ENCODE peak calls at places on chromosomes 5 and 9, in four cellular contexts. G is AG04450, Z is astrocyte, S is endodermal cell. L is an unnamed sample.

GRCh38 chr9:132485454-132485853 is 75.4 kb downstream of the CFAP77 start:
- DNase-seq in G (no peak), Z (no peak), S (no peak), L (no peak)

GRCh38 chr5:83488271-83488670 is 16.7 kb downstream of the VCAN start:
- DNase-seq in G (no peak), Z (peak; percentile 35), S (no peak), L (no peak)

GRCh38 chr5:154178661-154179060 is 11.9 kb upstream of the GALNT10 start:
- DNase-seq in G (no peak), Z (no peak), S (no peak), L (no peak)

GRCh38 chr5:64000096-64000495 is 37.9 kb upstream of the HTR1A start:
- DNase-seq in G (no peak), Z (no peak), S (no peak), L (no peak)

GRCh38 chr5:33180900-33181299 is 259.9 kb upstream of the TARS1 start:
- DNase-seq in G (peak; percentile 13), Z (peak; percentile 35), S (no peak), L (peak; percentile 57)

GRCh38 chr9:131754846-131755245 is 15.0 kb upstream of the RAPGEF1 start:
- DNase-seq in G (no peak), Z (no peak), S (peak; percentile 67), L (no peak)

GRCh38 chr5:139708434-139708849 is 60.3 kb downstream of the CXXC5 start:
- DNase-seq in G (no peak), Z (no peak), S (peak; percentile 73), L (no peak)

GRCh38 chr5:41875121-41875520 is 4.9 kb upstream of the OXCT1 start:
- DNase-seq in G (no peak), Z (no peak), S (no peak), L (no peak)

GRCh38 chr9:95820076-95820475 is 55.4 kb upstream of the ERCC6L2 start:
- DNase-seq in G (no peak), Z (no peak), S (no peak), L (no peak)

GRCh38 chr5:126464016-126464415 is 40.8 kb downstream of the GRAMD2B start:
- DNase-seq in G (no peak), Z (no peak), S (no peak), L (no peak)

GRCh38 chr9:90423661-90424193 is 218.9 kb downstream of the DIRAS2 start:
- DNase-seq in G (no peak), Z (no peak), S (no peak), L (no peak)

GRCh38 chr5:56516936-56517521 is 283.9 kb upstream of the ANKRD55 start:
- DNase-seq in G (no peak), Z (no peak), S (no peak), L (no peak)

GRCh38 chr9:93774331-93775102 is 180.6 kb downstream of the BARX1 start:
- DNase-seq in G (no peak), Z (no peak), S (no peak), L (no peak)

GRCh38 chr9:133775951-133776905 is 38.1 kb upstream of the SARDH start:
- DNase-seq in G (no peak), Z (no peak), S (peak; percentile 38), L (no peak)

GRCh38 chr9:118222375-118222774 is 518.2 kb downstream of the TLR4 start:
- DNase-seq in G (no peak), Z (no peak), S (peak; percentile 74), L (no peak)

GRCh38 chr5:55440188-55440646 is 94.5 kb downstream of the PLPP1 start:
- DNase-seq in G (no peak), Z (peak; percentile 73), S (no peak), L (no peak)

GRCh38 chr9:87594218-87594617 is 96.6 kb downstream of the DAPK1 start:
- DNase-seq in G (no peak), Z (peak; percentile 66), S (no peak), L (no peak)

GRCh38 chr5:139137703-139138102 is 60.5 kb downstream of the SIL1 start:
- DNase-seq in G (no peak), Z (peak; percentile 37), S (peak; percentile 58), L (no peak)

GRCh38 chr5:178551059-178551458 is 39.1 kb downstream of the COL23A1 start:
- DNase-seq in G (no peak), Z (peak; percentile 2), S (no peak), L (no peak)

GRCh38 chr5:137858223-137858916 is 9.3 kb upstream of the MYOT start:
- DNase-seq in G (no peak), Z (peak; percentile 27), S (no peak), L (no peak)

GRCh38 chr5:54194326-54194725 is 116.0 kb downstream of the ARL15 start:
- DNase-seq in G (no peak), Z (no peak), S (no peak), L (no peak)

GRCh38 chr5:142670811-142671210 is 15.1 kb downstream of the FGF1 start:
- DNase-seq in G (peak; percentile 27), Z (no peak), S (no peak), L (no peak)

GRCh38 chr5:73996181-73996770 is 370.3 kb downstream of the ARHGEF28 start:
- DNase-seq in G (no peak), Z (no peak), S (no peak), L (no peak)

DNA sequence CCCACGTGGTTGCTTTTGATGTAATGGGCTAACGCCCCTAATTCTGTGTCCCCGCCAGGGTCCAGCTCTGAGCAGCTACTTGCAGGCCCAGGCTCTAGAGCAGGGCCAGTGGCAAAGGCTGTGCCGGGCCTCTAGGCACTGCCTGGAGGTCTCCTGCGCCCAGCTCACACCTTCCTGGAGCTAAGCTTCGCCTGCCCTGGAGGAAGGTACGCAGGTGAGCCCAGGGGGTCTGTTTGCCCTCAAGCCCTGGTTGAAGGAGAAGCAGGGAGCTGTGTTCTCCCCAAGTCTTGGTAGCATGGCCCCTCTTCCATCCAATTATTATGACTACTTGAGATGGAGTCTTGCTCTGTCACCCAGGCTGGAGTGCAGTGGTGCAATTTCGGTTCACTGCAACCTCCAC is 5.2 kb upstream of the LMX1B start:
- DNase-seq in G (no peak), Z (no peak), S (no peak), L (no peak)
- H3K27me3 ChIP-seq in G (peaks cover 70% of the 10 kb centered on the region), Z (peaks cover 60% of the 10 kb centered on the region), S (peaks cover 65% of the 10 kb centered on the region), L (no peaks in the 10 kb centered on the region)

GRCh38 chr9:79255681-79256080 is 316.1 kb upstream of the TLE4 start:
- DNase-seq in G (no peak), Z (peak; percentile 38), S (no peak), L (no peak)
- H3K27me3 ChIP-seq in G (no peaks in the 10 kb centered on the region), Z (no peaks in the 10 kb centered on the region), S (peaks cover 7% of the 10 kb centered on the region), L (no peaks in the 10 kb centered on the region)

DNA sequence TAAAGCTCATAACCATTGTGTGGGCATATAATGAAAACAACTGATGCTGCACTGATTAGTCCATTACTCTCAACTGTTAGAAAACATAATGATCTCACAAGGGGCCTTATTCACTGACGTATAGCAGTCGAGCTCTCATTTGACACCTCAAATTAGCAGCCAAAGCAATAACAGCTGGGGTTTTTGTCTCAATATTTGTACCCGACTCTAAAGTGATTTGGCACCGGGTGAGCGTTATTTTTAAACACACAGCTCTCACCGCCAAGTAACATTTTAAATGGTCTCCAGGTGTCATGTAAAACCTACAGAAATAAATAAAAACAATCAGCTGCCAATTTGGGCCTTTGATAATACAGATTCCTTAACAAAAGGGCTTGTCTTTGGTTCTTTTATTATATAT is 252.3 kb upstream of the PANK3 start:
- DNase-seq in G (no peak), Z (no peak), S (no peak), L (no peak)
- H3K27me3 ChIP-seq in G (no peaks in the 10 kb centered on the region), Z (no peaks in the 10 kb centered on the region), S (peaks cover 11% of the 10 kb centered on the region), L (no peaks in the 10 kb centered on the region)

GRCh38 chr9:135561391-135562234 is at the start of gene PAEP:
- DNase-seq in G (no peak), Z (no peak), S (peak; percentile 33), L (no peak)
- H3K27me3 ChIP-seq in G (no peaks in the 10 kb centered on the region), Z (no peaks in the 10 kb centered on the region), S (no peaks in the 10 kb centered on the region), L (no peaks in the 10 kb centered on the region)

GRCh38 chr5:77181596-77182304 is 28.7 kb upstream of the PDE8B start:
- DNase-seq in G (no peak), Z (no peak), S (no peak), L (no peak)
- H3K27me3 ChIP-seq in G (peaks cover 36% of the 10 kb centered on the region), Z (peaks cover 38% of the 10 kb centered on the region), S (peaks cover 52% of the 10 kb centered on the region), L (peaks cover 38% of the 10 kb centered on the region)

GRCh38 chr5:66741394-66741793 is 145.2 kb downstream of the MAST4 start:
- DNase-seq in G (no peak), Z (no peak), S (no peak), L (no peak)

GRCh38 chr5:66739923-66740322 is 143.7 kb downstream of the MAST4 start:
- DNase-seq in G (no peak), Z (no peak), S (no peak), L (no peak)

GRCh38 chr5:66742083-66742895 is 146.1 kb downstream of the MAST4 start:
- DNase-seq in G (no peak), Z (no peak), S (peak; percentile 63), L (no peak)

GRCh38 chr5:66742896-66743247 is 146.7 kb downstream of the MAST4 start:
- DNase-seq in G (no peak), Z (no peak), S (no peak), L (no peak)

GRCh38 chr5:66738136-66738535 is 141.9 kb downstream of the MAST4 start:
- DNase-seq in G (no peak), Z (no peak), S (no peak), L (no peak)
- H3K27me3 ChIP-seq in G (peaks cover 4% of the 10 kb centered on the region), Z (no peaks in the 10 kb centered on the region), S (no peaks in the 10 kb centered on the region), L (peaks cover 9% of the 10 kb centered on the region)

L was measured in Panc1.